ENCODE peak calls at places on chromosomes 3 and 15, in seven cellular contexts. Z is transverse colon; C is stimulated activated CD8-positive, alpha-beta memory T cell treated with anti-CD3 and anti-CD28 coated beads, Interleukin-4, amount 100 ng/mL, for 1 hour; L is epithelial cell of esophagus; J is progenitor cell of endocrine pancreas; F is T-cell; W is NCI-H1417. O is an unnamed sample.

GRCh38 chr15:44812029-44812517 is 75.7 kb downstream of the TRIM69 start:
- DNase-seq in Z (peak), C (no peak), L (peak), J (no peak), F (no peak), W (peak), O (no peak)

GRCh38 chr3:10703875-10704274 is 112.2 kb upstream of the SLC6A11 start:
- DNase-seq in Z (no peak), C (no peak), L (peak), J (no peak), F (no peak), W (no peak), O (peak)

GRCh38 chr15:91129436-91129835 is 29.4 kb downstream of the SV2B start:
- DNase-seq in Z (no peak), C (no peak), L (no peak), J (no peak), F (no peak), W (no peak), O (no peak)

GRCh38 chr3:58161435-58162398 is 49.1 kb downstream of the DNASE1L3 start:
- DNase-seq in Z (peak), C (no peak), L (peak), J (no peak), F (no peak), W (no peak), O (no peak)

GRCh38 chr3:196735751-196736150 is 3.9 kb upstream of the PAK2 start:
- DNase-seq in Z (no peak), C (no peak), L (no peak), J (no peak), F (no peak), W (no peak), O (no peak)

GRCh38 chr15:55915876-55916567 is 77.4 kb downstream of the NEDD4 start:
- DNase-seq in Z (no peak), C (no peak), L (peak), J (no peak), F (no peak), W (no peak), O (no peak)

GRCh38 chr15:73873889-73874511 is 636 bp downstream of the TBC1D21 start:
- DNase-seq in Z (no peak), C (no peak), L (peak), J (no peak), F (peak), W (peak), O (peak)

GRCh38 chr15:71443538-71443937 is 328.3 kb downstream of the THSD4 start:
- DNase-seq in Z (peak), C (no peak), L (peak), J (peak), F (peak), W (peak), O (no peak)

GRCh38 chr3:22627993-22628499 is 575.1 kb upstream of the UBE2E2 start:
- DNase-seq in Z (no peak), C (no peak), L (no peak), J (no peak), F (no peak), W (no peak), O (no peak)

GRCh38 chr3:36165509-36165908 is 214.8 kb upstream of the STAC start:
- DNase-seq in Z (no peak), C (no peak), L (no peak), J (no peak), F (no peak), W (no peak), O (no peak)

GRCh38 chr15:35956066-35956465 is 410.1 kb upstream of the DPH6 start:
- DNase-seq in Z (no peak), C (no peak), L (no peak), J (no peak), F (no peak), W (no peak), O (no peak)

GRCh38 chr3:185549651-185550111 is 2.7 kb downstream of the LIPH start:
- DNase-seq in Z (no peak), C (no peak), L (no peak), J (no peak), F (no peak), W (no peak), O (no peak)

GRCh38 chr3:45055032-45055410 is 28.9 kb downstream of the CLEC3B start:
- DNase-seq in Z (no peak), C (no peak), L (peak), J (no peak), F (no peak), W (no peak), O (no peak)

GRCh38 chr3:124760601-124761000 is 30.3 kb downstream of the UMPS start:
- DNase-seq in Z (no peak), C (no peak), L (peak), J (no peak), F (no peak), W (no peak), O (no peak)

GRCh38 chr3:117045143-117045542 is 335.6 kb downstream of the TUSC7 start:
- DNase-seq in Z (peak), C (no peak), L (peak), J (no peak), F (no peak), W (peak), O (no peak)

GRCh38 chr3:101964861-101965260 is 115.5 kb downstream of the NFKBIZ start:
- DNase-seq in Z (no peak), C (no peak), L (peak), J (no peak), F (no peak), W (no peak), O (no peak)

GRCh38 chr15:91908401-91908800 is 54.9 kb downstream of the SLCO3A1 start:
- DNase-seq in Z (no peak), C (no peak), L (peak), J (no peak), F (no peak), W (no peak), O (no peak)

GRCh38 chr3:193701896-193702644 is 109.1 kb downstream of the OPA1 start:
- DNase-seq in Z (no peak), C (no peak), L (no peak), J (no peak), F (no peak), W (no peak), O (no peak)

GRCh38 chr3:171892457-171892856 is 49.3 kb downstream of the TMEM212 start:
- DNase-seq in Z (no peak), C (no peak), L (no peak), J (no peak), F (no peak), W (no peak), O (no peak)

GRCh38 chr3:140427786-140428185 is 250.1 kb upstream of the TRIM42 start:
- DNase-seq in Z (no peak), C (no peak), L (no peak), J (no peak), F (no peak), W (no peak), O (no peak)

GRCh38 chr3:164418426-164418825 is 659.9 kb downstream of the SI start:
- DNase-seq in Z (peak), C (no peak), L (no peak), J (no peak), F (no peak), W (peak), O (no peak)

GRCh38 chr3:128572644-128573105 is 77.9 kb downstream of the RPN1 start:
- DNase-seq in Z (peak), C (no peak), L (peak), J (no peak), F (no peak), W (no peak), O (peak)

GRCh38 chr3:51311055-51311454 is 74.0 kb upstream of the MANF start:
- DNase-seq in Z (no peak), C (no peak), L (peak), J (no peak), F (no peak), W (no peak), O (peak)

GRCh38 chr3:124686028-124686670 is 44.1 kb upstream of the UMPS start:
- DNase-seq in Z (no peak), C (no peak), L (peak), J (no peak), F (no peak), W (no peak), O (no peak)

GRCh38 chr3:124829819-124830554 is 57.2 kb downstream of the ITGB5 start:
- DNase-seq in Z (no peak), C (no peak), L (no peak), J (no peak), F (no peak), W (no peak), O (no peak)

GRCh38 chr3:118817748-118818165 is 216.9 kb downstream of the IGSF11 start:
- DNase-seq in Z (peak), C (no peak), L (peak), J (peak), F (peak), W (peak), O (peak)

GRCh38 chr3:18445421-18446066 is 20.4 kb upstream of the SATB1 start:
- DNase-seq in Z (peak), C (peak), L (no peak), J (no peak), F (peak), W (no peak), O (peak)

GRCh38 chr3:167861649-167862048 is 126.1 kb downstream of the SERPINI1 start:
- DNase-seq in Z (no peak), C (no peak), L (peak), J (no peak), F (no peak), W (no peak), O (no peak)

GRCh38 chr15:36601497-36601932 is 22.1 kb downstream of the CDIN1 start:
- DNase-seq in Z (peak), C (no peak), L (peak), J (no peak), F (no peak), W (no peak), O (no peak)

GRCh38 chr3:173371848-173372487 is 25.6 kb upstream of the NLGN1 start:
- DNase-seq in Z (no peak), C (no peak), L (peak), J (no peak), F (no peak), W (peak), O (no peak)

GRCh38 chr3:9340450-9341009 is 22.3 kb upstream of the THUMPD3 start:
- DNase-seq in Z (no peak), C (no peak), L (peak), J (no peak), F (no peak), W (no peak), O (no peak)

GRCh38 chr3:20878676-20879075 is 692.7 kb upstream of the SGO1 start:
- DNase-seq in Z (no peak), C (no peak), L (no peak), J (no peak), F (no peak), W (no peak), O (no peak)

GRCh38 chr3:31532587-31533168 is at the start of gene STT3B:
- DNase-seq in Z (peak), C (peak), L (peak), J (no peak), F (no peak), W (peak), O (peak)

GRCh38 chr3:138724433-138724832 is 110.3 kb downstream of the PIK3CB start:
- DNase-seq in Z (no peak), C (no peak), L (no peak), J (no peak), F (no peak), W (no peak), O (no peak)